ENCODE peak calls at places on chromosomes 7 and 10, in nine cellular contexts. K is transverse colon, J is stomach, T is tibial nerve, A is K562, H is ovary, W is A549, D is suprapubic skin, O is SK-N-SH. I is an unnamed sample.

GRCh38 chr10:76080406-76080805 is 649.0 kb downstream of the LRMDA start:
- DNase-seq in K (no peak), A (no peak), T (no peak), J (no peak), H (no peak), W (no peak), O (no peak), D (no peak), I (no peak)

GRCh38 chr10:77800320-77800719 is 126.2 kb downstream of the DLG5 start:
- DNase-seq in D (no peak), A (no peak), K (no peak), H (no peak), W (no peak), J (no peak), O (no peak), T (no peak), I (no peak)

GRCh38 chr7:33040803-33041516 is 21.6 kb downstream of the NT5C3A start:
- DNase-seq in T (no peak), A (no peak), D (no peak), H (no peak), K (peak; percentile 80), J (peak; percentile 66), O (no peak), W (no peak), I (peak; percentile 78)

GRCh38 chr7:44486693-44487092 is 3.8 kb downstream of the NUDCD3 start:
- DNase-seq in A (no peak), J (peak; percentile 28), D (no peak), W (no peak), H (no peak), T (no peak), K (no peak), O (no peak), I (peak; percentile 72)

GRCh38 chr7:90618880-90619279 is 22.8 kb downstream of the CDK14 start:
- DNase-seq in A (no peak), J (no peak), K (no peak), D (no peak), O (no peak), W (no peak), H (no peak), T (no peak), I (no peak)

GRCh38 chr7:9863542-9863941 is 1110.1 kb upstream of the PHF14 start:
- DNase-seq in D (no peak), O (no peak), H (no peak), K (no peak), W (no peak), A (no peak), J (no peak), T (no peak), I (no peak)

GRCh38 chr10:114548662-114549061 is 109.4 kb downstream of the ABLIM1 start:
- DNase-seq in H (peak; percentile 80), T (peak; percentile 71), A (peak; percentile 7), K (peak; percentile 57), J (peak; percentile 80), W (peak; percentile 44), O (peak; percentile 68), D (no peak), I (no peak)

GRCh38 chr10:22252286-22252800 is 34.5 kb upstream of the EBLN1 start:
- DNase-seq in J (peak; percentile 33), W (no peak), T (peak; percentile 40), A (no peak), K (peak; percentile 27), O (peak; percentile 81), D (no peak), H (peak; percentile 69), I (peak; percentile 38)

GRCh38 chr7:131618391-131618790 is 62.0 kb upstream of the PODXL start:
- DNase-seq in W (no peak), J (no peak), T (no peak), H (no peak), O (no peak), D (no peak), K (no peak), A (no peak), I (no peak)

GRCh38 chr7:131616487-131616886 is 60.1 kb upstream of the PODXL start:
- DNase-seq in T (no peak), H (no peak), O (no peak), K (no peak), D (no peak), A (no peak), J (no peak), W (no peak), I (no peak)

GRCh38 chr7:131620673-131621609 is 64.5 kb upstream of the PODXL start:
- DNase-seq in T (no peak), D (no peak), H (no peak), J (no peak), A (no peak), K (no peak), W (no peak), O (no peak), I (no peak)

GRCh38 chr7:131621652-131622051 is 65.2 kb upstream of the PODXL start:
- DNase-seq in W (no peak), H (no peak), K (no peak), D (no peak), T (no peak), O (peak; percentile 90), J (no peak), A (no peak), I (no peak)

GRCh38 chr7:131619336-131620305 is 63.2 kb upstream of the PODXL start:
- DNase-seq in D (no peak), J (no peak), T (no peak), H (no peak), O (no peak), A (no peak), W (no peak), K (no peak), I (no peak)
- TF ChIP-seq EP300 in D (no peak), J (no peak), T (no peak), H (no peak), O (no peak), A (no peak), W (no peak), K (no peak), I (no peak)

DNA sequence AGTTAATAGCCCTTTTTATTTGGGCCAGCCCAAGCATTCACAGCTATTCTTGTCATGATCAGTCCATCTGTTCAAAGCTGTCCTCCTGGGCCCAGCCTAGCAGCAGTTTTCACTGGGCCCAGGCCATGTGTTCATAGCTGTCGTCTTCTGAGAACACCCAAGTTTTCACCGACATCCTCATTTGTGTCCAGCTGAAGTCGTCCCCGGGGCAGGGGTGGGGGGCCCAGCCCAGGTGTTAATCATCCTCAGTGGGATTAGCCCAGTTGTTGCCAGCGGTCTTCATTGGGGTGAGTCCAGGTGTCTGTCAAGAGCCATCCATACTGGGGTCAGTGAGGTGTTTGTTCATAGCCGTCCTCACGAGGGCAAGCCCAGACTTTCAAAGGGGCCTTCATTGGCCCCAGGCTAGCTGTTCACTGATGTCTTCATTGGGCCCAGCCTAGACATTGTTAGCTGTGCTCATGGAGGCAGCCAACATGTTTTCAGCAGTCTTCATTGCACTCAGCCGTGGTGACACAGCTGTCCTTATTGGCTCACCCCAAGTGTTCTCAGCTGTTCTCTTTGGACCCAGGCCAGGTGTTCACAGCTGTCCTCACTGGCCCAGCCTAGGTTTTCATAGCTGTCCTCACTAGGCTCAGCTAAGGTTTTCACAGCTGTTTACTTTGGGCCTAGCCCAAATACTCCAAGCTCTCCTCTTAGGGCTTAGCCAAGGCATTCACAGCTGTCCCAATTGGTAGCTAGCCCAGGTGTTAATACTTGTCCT is 10.0 kb downstream of the FRG2B start:
- DNase-seq in O (no peak), A (no peak), K (peak; percentile 23), H (no peak), J (peak; percentile 58), T (no peak), W (no peak), D (no peak), I (no peak)
- TF ChIP-seq EP300 in O (no peak), A (no peak), K (no peak), H (no peak), J (no peak), T (no peak), W (no peak), D (no peak), I (no peak)

GRCh38 chr10:98030093-98030821 is at the start of gene CRTAC1:
- DNase-seq in D (no peak), H (peak; percentile 46), T (peak; percentile 30), O (peak; percentile 99), W (peak; percentile 32), A (no peak), J (peak; percentile 29), K (peak; percentile 41), I (peak; percentile 75)

GRCh38 chr10:98033515-98033914 is 3.1 kb upstream of the CRTAC1 start:
- DNase-seq in W (no peak), T (no peak), K (no peak), J (no peak), A (no peak), H (no peak), O (no peak), D (no peak), I (no peak)

GRCh38 chr10:98029149-98030092 is 1.0 kb downstream of the CRTAC1 start:
- DNase-seq in D (no peak), J (no peak), O (peak; percentile 83), A (no peak), K (no peak), W (no peak), H (no peak), T (no peak), I (no peak)

GRCh38 chr10:98031440-98031839 is 1.0 kb upstream of the CRTAC1 start:
- DNase-seq in H (no peak), O (no peak), J (no peak), K (no peak), W (no peak), D (no peak), A (no peak), T (no peak), I (no peak)

GRCh38 chr10:98030991-98031431 is 590 bp upstream of the CRTAC1 start:
- DNase-seq in O (peak; percentile 88), J (no peak), T (no peak), D (no peak), A (no peak), K (no peak), W (no peak), H (no peak), I (peak; percentile 83)
- TF ChIP-seq EP300 in O (no peak), J (no peak), T (no peak), D (no peak), A (no peak), K (no peak), W (no peak), H (no peak), I (no peak)

GRCh38 chr10:26951650-26952049 is 90.9 kb upstream of the ABI1 start:
- DNase-seq in K (no peak), T (no peak), O (no peak), A (no peak), H (no peak), D (no peak), W (no peak), J (no peak), I (no peak)

GRCh38 chr10:26944261-26944882 is 83.6 kb upstream of the ABI1 start:
- DNase-seq in W (no peak), J (no peak), H (no peak), T (no peak), A (peak; percentile 19), K (no peak), O (no peak), D (no peak), I (no peak)

GRCh38 chr10:26952094-26952493 is 91.3 kb upstream of the ABI1 start:
- DNase-seq in D (no peak), J (no peak), T (no peak), W (no peak), H (no peak), A (no peak), K (no peak), O (no peak), I (no peak)

GRCh38 chr10:26950934-26951333 is 90.2 kb upstream of the ABI1 start:
- DNase-seq in D (no peak), W (no peak), T (no peak), A (no peak), H (no peak), K (no peak), J (no peak), O (no peak), I (no peak)

DNA sequence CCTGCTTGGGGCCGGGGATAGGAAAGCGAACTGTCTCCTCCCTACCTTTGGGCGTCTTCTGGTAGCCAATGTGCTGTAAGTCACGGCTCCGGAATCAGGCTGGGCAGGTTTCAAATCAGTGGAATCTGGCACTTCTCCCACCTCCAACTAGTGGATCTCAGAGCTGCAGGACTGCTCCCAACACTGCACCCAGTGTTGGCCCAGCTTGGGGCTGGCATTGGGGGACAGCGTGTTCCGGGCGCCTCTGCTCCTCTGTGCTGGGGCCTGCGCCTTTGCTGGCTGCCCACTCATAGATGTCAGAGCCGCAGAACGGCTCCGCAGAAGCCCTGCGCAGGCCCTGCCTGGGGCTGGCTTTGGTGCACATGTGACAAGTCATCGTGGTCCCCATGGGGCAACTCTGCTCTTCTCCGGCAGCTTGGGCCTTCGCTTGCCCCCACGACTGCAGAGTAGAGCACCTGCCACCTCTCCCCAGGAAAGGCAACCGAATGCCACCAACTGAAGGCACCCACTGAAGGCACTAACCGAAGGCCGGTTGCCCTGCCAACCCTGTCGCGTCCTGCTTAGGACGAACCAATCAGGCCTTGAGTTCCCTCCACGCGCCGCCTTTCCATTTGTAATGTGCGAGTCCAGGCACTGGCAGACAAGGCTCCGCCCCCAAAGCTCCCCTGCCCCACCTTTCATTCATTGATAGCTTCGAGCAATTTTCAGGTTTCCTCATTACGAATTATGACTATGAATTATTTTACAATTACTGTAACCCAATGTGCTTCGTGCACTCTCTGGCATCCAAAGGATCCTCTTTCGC is 85.5 kb upstream of the ABI1 start:
- DNase-seq in D (no peak), J (no peak), W (no peak), T (no peak), K (no peak), A (no peak), O (no peak), H (no peak), I (no peak)
- TF ChIP-seq EP300 in D (no peak), J (no peak), W (no peak), T (no peak), K (no peak), A (no peak), O (no peak), H (no peak), I (no peak)